ENCODE peak calls at places on chromosome 9, in four cellular contexts. Z is WTC11, V is SK-N-SH, C is H1. Q is an unnamed sample.

GRCh38 chr9:77016526-77017504 is 2.6 kb upstream of the FOXB2 start:
- DNase-seq in V (peak), C (peak), Z (peak), Q (no peak)

GRCh38 chr9:85483214-85483613 is 258.5 kb downstream of the AGTPBP1 start:
- DNase-seq in Z (no peak), C (no peak), V (no peak), Q (no peak)

GRCh38 chr9:127415657-127416056 is 8.5 kb upstream of the ZNF79 start:
- DNase-seq in V (no peak), C (no peak), Z (no peak), Q (no peak)

GRCh38 chr9:20604561-20604960 is 17.7 kb downstream of the MLLT3 start:
- DNase-seq in C (no peak), V (no peak), Z (no peak), Q (no peak)

GRCh38 chr9:4507306-4507705 is 17.0 kb downstream of the SLC1A1 start:
- DNase-seq in Z (no peak), V (no peak), C (no peak), Q (no peak)

GRCh38 chr9:128877852-128878251 is 3.9 kb downstream of the KYAT1 start:
- DNase-seq in C (no peak), V (no peak), Z (no peak), Q (peak)

GRCh38 chr9:116515541-116515940 is 171.6 kb upstream of the TRIM32 start:
- DNase-seq in Z (no peak), C (no peak), V (no peak), Q (no peak)

GRCh38 chr9:92294297-92294676 is 790 bp upstream of the IARS1 start:
- DNase-seq in V (peak), Z (no peak), C (no peak), Q (peak)

GRCh38 chr9:16031486-16031885 is 478.6 kb downstream of the CCDC171 start:
- DNase-seq in V (no peak), C (no peak), Z (no peak), Q (no peak)

GRCh38 chr9:624935-625505 is 216.5 kb upstream of the DMRT1 start:
- DNase-seq in C (no peak), V (no peak), Z (no peak), Q (no peak)

GRCh38 chr9:83623634-83623991 is 670 bp downstream of the IDNK start:
- DNase-seq in Z (no peak), C (no peak), V (no peak), Q (no peak)

GRCh38 chr9:34049630-34050384 is 1.1 kb upstream of the UBAP2 start:
- DNase-seq in C (peak), Z (peak), V (peak), Q (no peak)

GRCh38 chr9:99294850-99295461 is 72.9 kb downstream of the SEC61B start:
- DNase-seq in V (no peak), Z (no peak), C (no peak), Q (peak)

GRCh38 chr9:137245450-137246421 is 4.6 kb downstream of the TUBB4B start:
- DNase-seq in Z (no peak), V (no peak), C (no peak), Q (no peak)

GRCh38 chr9:96089425-96089824 is 212.6 kb downstream of the HSD17B3 start:
- DNase-seq in C (no peak), V (no peak), Z (no peak), Q (no peak)

GRCh38 chr9:4499917-4500316 is 9.6 kb downstream of the SLC1A1 start:
- DNase-seq in C (no peak), V (no peak), Z (no peak), Q (no peak)

GRCh38 chr9:76988941-76989340 is 30.5 kb upstream of the FOXB2 start:
- DNase-seq in V (no peak), C (no peak), Z (no peak), Q (no peak)

GRCh38 chr9:34983209-34983608 is 6.3 kb upstream of the DNAJB5 start:
- DNase-seq in C (no peak), V (no peak), Z (no peak), Q (no peak)

GRCh38 chr9:124721109-124721850 is 49.8 kb downstream of the NR6A1 start:
- DNase-seq in C (no peak), V (no peak), Z (no peak), Q (no peak)

GRCh38 chr9:113596616-113597320 is 133.2 kb downstream of the RGS3 start:
- DNase-seq in Z (no peak), C (no peak), V (no peak), Q (no peak)

GRCh38 chr9:113599647-113600476 is 136.3 kb downstream of the RGS3 start:
- DNase-seq in C (no peak), V (no peak), Z (no peak), Q (no peak)

GRCh38 chr9:113598451-113598850 is 134.9 kb downstream of the RGS3 start:
- DNase-seq in Z (no peak), C (no peak), V (no peak), Q (no peak)

GRCh38 chr9:113598883-113599282 is 135.4 kb downstream of the RGS3 start:
- DNase-seq in C (no peak), V (no peak), Z (no peak), Q (no peak)

DNA sequence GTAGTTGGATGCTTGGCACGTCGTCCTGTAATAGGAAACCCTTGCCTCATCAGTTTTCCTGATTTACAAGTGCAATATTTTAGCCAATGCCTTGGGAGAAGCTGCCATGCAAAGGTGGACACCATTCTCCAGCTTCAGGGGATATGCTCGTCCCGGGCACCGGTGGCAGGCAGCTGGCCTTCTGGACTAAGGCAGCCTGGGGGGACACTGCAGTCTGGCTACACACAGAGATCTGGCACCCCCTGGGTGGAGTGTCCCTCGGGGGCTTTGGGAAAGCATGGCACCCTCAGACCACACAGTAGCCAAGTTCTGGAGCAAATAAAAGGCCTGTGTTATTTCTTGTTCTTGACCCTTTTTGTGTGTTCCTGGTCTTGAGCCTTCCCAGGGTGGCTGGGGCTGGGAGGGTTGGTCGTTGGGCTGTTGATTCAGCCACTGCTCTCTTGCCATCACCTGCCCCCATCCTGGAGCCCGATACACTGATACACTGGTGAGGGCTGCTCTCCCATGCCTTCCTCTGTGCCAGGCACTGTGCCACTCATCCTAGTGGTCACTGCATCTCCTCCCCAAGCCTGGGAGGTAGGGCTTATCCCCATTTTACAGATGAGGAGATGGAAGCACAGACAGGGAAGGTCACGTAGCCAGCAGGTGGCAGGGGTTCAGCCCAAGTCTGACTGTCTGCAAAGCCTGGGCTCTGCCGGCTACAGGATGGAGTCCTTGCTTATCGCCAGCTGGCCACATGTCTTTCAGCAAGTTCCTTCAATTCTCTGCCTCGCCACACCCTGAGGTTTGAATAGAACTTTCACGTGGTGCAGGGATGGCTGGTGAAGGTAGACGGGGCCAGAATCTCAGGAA is 134.1 kb downstream of the RGS3 start:
- DNase-seq in C (no peak), V (no peak), Z (no peak), Q (no peak)
- TF ChIP-seq TEAD4 in C (no peak), V (no peak), Z (no peak), Q (no peak)

GRCh38 chr9:37037744-37038640 is 3.9 kb upstream of the PAX5 start:
- DNase-seq in Z (peak), C (peak), V (peak), Q (no peak)
- TF ChIP-seq TEAD4 in Z (no peak), C (no peak), V (no peak), Q (no peak)

DNA sequence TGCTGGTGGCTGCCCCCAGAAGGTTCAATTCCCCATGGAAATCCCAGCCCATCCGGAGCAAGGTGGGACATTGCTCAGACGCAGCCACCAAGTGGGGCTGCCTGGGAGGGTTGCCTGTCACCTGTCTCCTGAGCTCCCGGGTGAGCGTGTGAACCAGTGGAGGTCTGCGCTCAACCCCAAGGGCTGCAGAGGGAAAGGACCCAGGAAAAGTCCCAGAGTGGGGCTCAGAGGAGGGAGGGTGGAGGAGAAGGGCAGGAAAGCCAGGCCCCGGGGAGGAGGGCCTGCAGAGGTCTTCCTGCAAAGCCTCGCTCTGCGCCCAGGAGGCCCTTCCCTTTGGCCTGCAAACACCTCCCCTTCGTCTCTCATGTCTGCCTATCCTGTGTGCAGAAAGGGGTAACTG is 119.5 kb upstream of the SARDH start:
- DNase-seq in Z (no peak), V (no peak), C (no peak), Q (no peak)
- TF ChIP-seq TEAD4 in Z (no peak), V (no peak), C (no peak), Q (no peak)

GRCh38 chr9:86573886-86574285 is 219.7 kb upstream of the TUT7 start:
- DNase-seq in Z (no peak), V (no peak), C (no peak), Q (no peak)
- TF ChIP-seq TEAD4 in Z (no peak), V (no peak), C (no peak), Q (no peak)